ENCODE peak calls at places on chromosomes 3 and 15, in eight cellular contexts. V is CD8-positive, alpha-beta T cell; F is stimulated activated CD4-positive, alpha-beta T cell treated with anti-CD3 and anti-CD28 coated beads, Interleukin-12 subunit alpha, Interleukin-12 subunit beta, amount 100 ng/mL, for 24 hours; K is spleen; E is stimulated activated CD8-positive, alpha-beta memory T cell treated with anti-CD3 and anti-CD28 coated beads, Interleukin-4, amount 100 ng/mL, for 4 hours; P is AG08396; Z is fibroblast of pulmonary artery; M is smooth muscle cell of the brain vasculature. J is an unnamed sample.
A peak's percentile ranks its signal among the peaks of the same experiment; 100 is the strongest.

GRCh38 chr3:64916937-64917336 is 229.1 kb upstream of the ADAMTS9 start:
- DNase-seq in V (no peak), F (no peak), Z (no peak), K (no peak), M (no peak), E (no peak), P (no peak), J (no peak)

GRCh38 chr3:173733029-173733652 is 335.6 kb downstream of the NLGN1 start:
- DNase-seq in K (no peak), V (no peak), E (no peak), Z (peak; percentile 72), M (peak; percentile 17), F (no peak), P (peak; percentile 3), J (peak; percentile 4)

GRCh38 chr15:37102315-37103021 is 2.1 kb upstream of the MEIS2 start:
- DNase-seq in K (peak; percentile 49), F (no peak), V (no peak), M (no peak), P (peak; percentile 32), Z (no peak), E (no peak), J (no peak)

GRCh38 chr3:65665922-65666321 is 372.8 kb downstream of the MAGI1 start:
- DNase-seq in P (no peak), E (no peak), K (no peak), F (no peak), M (no peak), Z (no peak), V (no peak), J (no peak)

GRCh38 chr3:193840111-193840641 is 247.2 kb downstream of the OPA1 start:
- DNase-seq in E (no peak), P (no peak), K (no peak), F (no peak), Z (no peak), V (no peak), M (no peak), J (no peak)

GRCh38 chr3:134836921-134837320 is 41.9 kb downstream of the EPHB1 start:
- DNase-seq in Z (no peak), P (no peak), K (no peak), F (no peak), V (no peak), E (no peak), M (no peak), J (no peak)

GRCh38 chr15:47918877-47919276 is 201.6 kb downstream of the SEMA6D start:
- DNase-seq in F (no peak), Z (no peak), E (no peak), M (no peak), V (no peak), P (no peak), K (no peak), J (no peak)

GRCh38 chr3:170790591-170790990 is 79.4 kb downstream of the RPL22L1 start:
- DNase-seq in M (no peak), P (no peak), Z (no peak), F (no peak), E (no peak), K (no peak), V (no peak), J (no peak)

GRCh38 chr3:147960791-147961190 is 551.6 kb downstream of the ZIC1 start:
- DNase-seq in V (no peak), P (no peak), M (no peak), K (no peak), F (no peak), Z (no peak), E (no peak), J (no peak)

GRCh38 chr3:185362850-185363661 is at the start of gene MAP3K13:
- DNase-seq in V (no peak), F (no peak), K (peak; percentile 82), E (no peak), Z (peak; percentile 94), M (peak; percentile 66), P (peak; percentile 88), J (peak; percentile 78)